ENCODE peak calls at places on chromosome 17, in six cellular contexts. One of them, this sample, is unnamed.

GRCh38 chr17:75135452-75135851 is 3.9 kb upstream of the NT5C start:
- DNase-seq in right lobe of liver: no peak
- DNase-seq in Calu3: no peak
- DNase-seq in WERI-Rb-1: no peak
- DNase-seq in astrocyte of the spinal cord: no peak
- DNase-seq in IMR-90: no peak
- DNase-seq in this sample: peak; percentile 47

GRCh38 chr17:27494192-27495091 is 38.2 kb downstream of the KSR1 start:
- DNase-seq in right lobe of liver: peak; percentile 89
- DNase-seq in Calu3: peak; percentile 76
- DNase-seq in WERI-Rb-1: peak; percentile 76
- DNase-seq in astrocyte of the spinal cord: peak; percentile 55
- DNase-seq in IMR-90: peak; percentile 42
- DNase-seq in this sample: no peak

GRCh38 chr17:40841246-40841645 is 18.8 kb upstream of the KRT10 start:
- DNase-seq in right lobe of liver: no peak
- DNase-seq in Calu3: no peak
- DNase-seq in WERI-Rb-1: no peak
- DNase-seq in astrocyte of the spinal cord: no peak
- DNase-seq in IMR-90: no peak
- DNase-seq in this sample: no peak

GRCh38 chr17:73954981-73955380 is 248.5 kb upstream of the RPL38 start:
- DNase-seq in right lobe of liver: no peak
- DNase-seq in Calu3: no peak
- DNase-seq in WERI-Rb-1: no peak
- DNase-seq in astrocyte of the spinal cord: no peak
- DNase-seq in IMR-90: no peak
- DNase-seq in this sample: no peak

GRCh38 chr17:69525920-69526841 is 111.7 kb downstream of the MAP2K6 start:
- DNase-seq in right lobe of liver: no peak
- DNase-seq in Calu3: peak; percentile 28
- DNase-seq in WERI-Rb-1: peak; percentile 66
- DNase-seq in astrocyte of the spinal cord: peak; percentile 78
- DNase-seq in IMR-90: peak; percentile 71
- DNase-seq in this sample: no peak

GRCh38 chr17:19447085-19447583 is 36.1 kb downstream of the RNF112 start:
- DNase-seq in right lobe of liver: no peak
- DNase-seq in Calu3: peak; percentile 69
- DNase-seq in WERI-Rb-1: peak; percentile 73
- DNase-seq in astrocyte of the spinal cord: peak; percentile 77
- DNase-seq in IMR-90: peak; percentile 70
- DNase-seq in this sample: no peak

GRCh38 chr17:28398280-28398981 is 7.6 kb downstream of the SLC46A1 start:
- DNase-seq in right lobe of liver: no peak
- DNase-seq in Calu3: no peak
- DNase-seq in WERI-Rb-1: no peak
- DNase-seq in astrocyte of the spinal cord: no peak
- DNase-seq in IMR-90: peak; percentile 11
- DNase-seq in this sample: peak; percentile 54

GRCh38 chr17:3845361-3845753 is 689 bp downstream of the NCBP3 start:
- DNase-seq in right lobe of liver: no peak
- DNase-seq in Calu3: no peak
- DNase-seq in WERI-Rb-1: no peak
- DNase-seq in astrocyte of the spinal cord: peak; percentile 13
- DNase-seq in IMR-90: no peak
- DNase-seq in this sample: no peak

GRCh38 chr17:69743091-69743490 is 328.6 kb downstream of the MAP2K6 start:
- DNase-seq in right lobe of liver: no peak
- DNase-seq in Calu3: no peak
- DNase-seq in WERI-Rb-1: no peak
- DNase-seq in astrocyte of the spinal cord: peak; percentile 36
- DNase-seq in IMR-90: peak; percentile 41
- DNase-seq in this sample: no peak

GRCh38 chr17:58007781-58008706 is 998 bp upstream of the SRSF1 start:
- DNase-seq in right lobe of liver: no peak
- DNase-seq in Calu3: no peak
- DNase-seq in WERI-Rb-1: no peak
- DNase-seq in astrocyte of the spinal cord: no peak
- DNase-seq in IMR-90: no peak
- DNase-seq in this sample: no peak

GRCh38 chr17:63853260-63853659 is 10.8 kb upstream of the SMARCD2 start:
- DNase-seq in right lobe of liver: no peak
- DNase-seq in Calu3: no peak
- DNase-seq in WERI-Rb-1: no peak
- DNase-seq in astrocyte of the spinal cord: no peak
- DNase-seq in IMR-90: no peak
- DNase-seq in this sample: no peak

GRCh38 chr17:73311781-73312641 is at the start of gene CDC42EP4:
- DNase-seq in right lobe of liver: peak; percentile 98
- DNase-seq in Calu3: peak; percentile 97
- DNase-seq in WERI-Rb-1: peak; percentile 99
- DNase-seq in astrocyte of the spinal cord: peak; percentile 96
- DNase-seq in IMR-90: peak; percentile 91
- DNase-seq in this sample: peak; percentile 98

GRCh38 chr17:68514809-68515208 is 2.6 kb downstream of the PRKAR1A start:
- DNase-seq in right lobe of liver: no peak
- DNase-seq in Calu3: no peak
- DNase-seq in WERI-Rb-1: no peak
- DNase-seq in astrocyte of the spinal cord: peak; percentile 62
- DNase-seq in IMR-90: peak; percentile 63
- DNase-seq in this sample: no peak

GRCh38 chr17:7354262-7354781 is 634 bp upstream of the TMEM95 start:
- DNase-seq in right lobe of liver: no peak
- DNase-seq in Calu3: no peak
- DNase-seq in WERI-Rb-1: no peak
- DNase-seq in astrocyte of the spinal cord: peak; percentile 48
- DNase-seq in IMR-90: peak; percentile 80
- DNase-seq in this sample: no peak

GRCh38 chr17:19368119-19368660 is 5.7 kb upstream of the B9D1 start:
- DNase-seq in right lobe of liver: no peak
- DNase-seq in Calu3: no peak
- DNase-seq in WERI-Rb-1: no peak
- DNase-seq in astrocyte of the spinal cord: peak; percentile 13
- DNase-seq in IMR-90: peak; percentile 37
- DNase-seq in this sample: peak; percentile 25

GRCh38 chr17:46979023-46979870 is at the start of gene RPRML:
- DNase-seq in right lobe of liver: peak; percentile 38
- DNase-seq in Calu3: peak; percentile 59
- DNase-seq in WERI-Rb-1: peak; percentile 78
- DNase-seq in astrocyte of the spinal cord: no peak
- DNase-seq in IMR-90: no peak
- DNase-seq in this sample: no peak

GRCh38 chr17:68170246-68170645 is 77.6 kb upstream of the AMZ2 start:
- DNase-seq in right lobe of liver: no peak
- DNase-seq in Calu3: no peak
- DNase-seq in WERI-Rb-1: no peak
- DNase-seq in astrocyte of the spinal cord: no peak
- DNase-seq in IMR-90: no peak
- DNase-seq in this sample: no peak

GRCh38 chr17:2094891-2095535 is 40.1 kb downstream of the HIC1 start:
- DNase-seq in right lobe of liver: peak; percentile 84
- DNase-seq in Calu3: no peak
- DNase-seq in WERI-Rb-1: peak; percentile 44
- DNase-seq in astrocyte of the spinal cord: peak; percentile 84
- DNase-seq in IMR-90: peak; percentile 75
- DNase-seq in this sample: peak; percentile 64

GRCh38 chr17:13419676-13420075 is 182.1 kb downstream of the HS3ST3A1 start:
- DNase-seq in right lobe of liver: no peak
- DNase-seq in Calu3: no peak
- DNase-seq in WERI-Rb-1: no peak
- DNase-seq in astrocyte of the spinal cord: no peak
- DNase-seq in IMR-90: no peak
- DNase-seq in this sample: no peak

GRCh38 chr17:81440511-81441244 is 45.4 kb downstream of the BAHCC1 start:
- DNase-seq in right lobe of liver: no peak
- DNase-seq in Calu3: peak; percentile 76
- DNase-seq in WERI-Rb-1: peak; percentile 90
- DNase-seq in astrocyte of the spinal cord: no peak
- DNase-seq in IMR-90: no peak
- DNase-seq in this sample: no peak

GRCh38 chr17:50514388-50514787 is 6.1 kb downstream of the MYCBPAP start:
- DNase-seq in right lobe of liver: no peak
- DNase-seq in Calu3: no peak
- DNase-seq in WERI-Rb-1: no peak
- DNase-seq in astrocyte of the spinal cord: no peak
- DNase-seq in IMR-90: no peak
- DNase-seq in this sample: peak; percentile 25

GRCh38 chr17:67059372-67059771 is 15.0 kb downstream of the CACNG1 start:
- DNase-seq in right lobe of liver: no peak
- DNase-seq in Calu3: no peak
- DNase-seq in WERI-Rb-1: no peak
- DNase-seq in astrocyte of the spinal cord: no peak
- DNase-seq in IMR-90: no peak
- DNase-seq in this sample: no peak

GRCh38 chr17:2023692-2024571 is 1.2 kb downstream of the RTN4RL1 start:
- DNase-seq in right lobe of liver: peak; percentile 61
- DNase-seq in Calu3: peak; percentile 16
- DNase-seq in WERI-Rb-1: peak; percentile 95
- DNase-seq in astrocyte of the spinal cord: peak; percentile 25
- DNase-seq in IMR-90: peak; percentile 41
- DNase-seq in this sample: no peak

GRCh38 chr17:37650419-37651003 is 7.3 kb upstream of the DDX52 start:
- DNase-seq in right lobe of liver: no peak
- DNase-seq in Calu3: peak; percentile 80
- DNase-seq in WERI-Rb-1: peak; percentile 56
- DNase-seq in astrocyte of the spinal cord: peak; percentile 53
- DNase-seq in IMR-90: peak; percentile 59
- DNase-seq in this sample: no peak

GRCh38 chr17:80187493-80187892 is 17.7 kb downstream of the CARD14 start:
- DNase-seq in right lobe of liver: peak; percentile 64
- DNase-seq in Calu3: peak; percentile 53
- DNase-seq in WERI-Rb-1: no peak
- DNase-seq in astrocyte of the spinal cord: no peak
- DNase-seq in IMR-90: no peak
- DNase-seq in this sample: no peak

GRCh38 chr17:33864758-33865229 is 390.3 kb upstream of the CCL2 start:
- DNase-seq in right lobe of liver: no peak
- DNase-seq in Calu3: no peak
- DNase-seq in WERI-Rb-1: no peak
- DNase-seq in astrocyte of the spinal cord: no peak
- DNase-seq in IMR-90: no peak
- DNase-seq in this sample: no peak

GRCh38 chr17:27323538-27324212 is 29.8 kb downstream of the WSB1 start:
- DNase-seq in right lobe of liver: peak; percentile 49
- DNase-seq in Calu3: peak; percentile 69
- DNase-seq in WERI-Rb-1: no peak
- DNase-seq in astrocyte of the spinal cord: no peak
- DNase-seq in IMR-90: peak; percentile 16
- DNase-seq in this sample: no peak

GRCh38 chr17:29633886-29634285 is 11.2 kb upstream of the CORO6 start:
- DNase-seq in right lobe of liver: no peak
- DNase-seq in Calu3: no peak
- DNase-seq in WERI-Rb-1: no peak
- DNase-seq in astrocyte of the spinal cord: no peak
- DNase-seq in IMR-90: no peak
- DNase-seq in this sample: no peak

GRCh38 chr17:63694974-63695773 is 4.8 kb downstream of the LIMD2 start:
- DNase-seq in right lobe of liver: no peak
- DNase-seq in Calu3: no peak
- DNase-seq in WERI-Rb-1: no peak
- DNase-seq in astrocyte of the spinal cord: no peak
- DNase-seq in IMR-90: no peak
- DNase-seq in this sample: no peak

GRCh38 chr17:77548967-77549366 is 408.2 kb downstream of the SEC14L1 start:
- DNase-seq in right lobe of liver: no peak
- DNase-seq in Calu3: no peak
- DNase-seq in WERI-Rb-1: no peak
- DNase-seq in astrocyte of the spinal cord: no peak
- DNase-seq in IMR-90: no peak
- DNase-seq in this sample: no peak
- TF ChIP-seq CTCF in right lobe of liver: no peak
- TF ChIP-seq CTCF in Calu3: no peak
- TF ChIP-seq CTCF in WERI-Rb-1: no peak
- TF ChIP-seq CTCF in astrocyte of the spinal cord: no peak
- TF ChIP-seq CTCF in IMR-90: no peak
- TF ChIP-seq CTCF in this sample: no peak

DNA sequence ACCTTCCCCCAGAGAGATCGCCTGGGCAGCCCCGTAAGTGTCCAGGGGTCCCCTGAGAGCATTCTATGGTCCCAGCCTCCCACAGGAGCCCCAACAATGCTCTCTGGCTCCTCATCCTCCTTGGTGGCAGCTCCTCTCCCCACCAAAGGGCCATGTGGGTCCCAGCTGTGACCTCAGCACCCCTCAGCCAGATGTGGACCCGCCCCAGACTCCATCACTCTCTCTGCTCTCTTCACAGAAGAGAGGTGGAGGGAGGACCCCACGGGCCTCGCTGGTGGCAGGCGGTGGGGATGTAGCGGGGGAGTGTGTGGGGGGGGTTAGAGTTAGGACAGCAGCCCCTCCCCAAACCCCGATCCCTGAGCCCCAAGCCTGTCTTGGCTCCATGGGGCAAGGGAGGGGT is 41.0 kb downstream of the SOCS3 start:
- DNase-seq in right lobe of liver: no peak
- DNase-seq in Calu3: no peak
- DNase-seq in WERI-Rb-1: no peak
- DNase-seq in astrocyte of the spinal cord: no peak
- DNase-seq in IMR-90: no peak
- DNase-seq in this sample: no peak
- TF ChIP-seq CTCF in right lobe of liver: no peak
- TF ChIP-seq CTCF in Calu3: no peak
- TF ChIP-seq CTCF in WERI-Rb-1: no peak
- TF ChIP-seq CTCF in astrocyte of the spinal cord: no peak
- TF ChIP-seq CTCF in IMR-90: no peak
- TF ChIP-seq CTCF in this sample: no peak

GRCh38 chr17:43211480-43212402 is at the start of gene TMEM106A:
- DNase-seq in right lobe of liver: peak; percentile 82
- DNase-seq in Calu3: no peak
- DNase-seq in WERI-Rb-1: no peak
- DNase-seq in astrocyte of the spinal cord: peak; percentile 89
- DNase-seq in IMR-90: peak; percentile 85
- DNase-seq in this sample: peak; percentile 88
- TF ChIP-seq CTCF in right lobe of liver: peak; percentile 23
- TF ChIP-seq CTCF in Calu3: no peak
- TF ChIP-seq CTCF in WERI-Rb-1: no peak
- TF ChIP-seq CTCF in astrocyte of the spinal cord: peak; percentile 38
- TF ChIP-seq CTCF in IMR-90: peak; percentile 30
- TF ChIP-seq CTCF in this sample: peak; percentile 75

DNA sequence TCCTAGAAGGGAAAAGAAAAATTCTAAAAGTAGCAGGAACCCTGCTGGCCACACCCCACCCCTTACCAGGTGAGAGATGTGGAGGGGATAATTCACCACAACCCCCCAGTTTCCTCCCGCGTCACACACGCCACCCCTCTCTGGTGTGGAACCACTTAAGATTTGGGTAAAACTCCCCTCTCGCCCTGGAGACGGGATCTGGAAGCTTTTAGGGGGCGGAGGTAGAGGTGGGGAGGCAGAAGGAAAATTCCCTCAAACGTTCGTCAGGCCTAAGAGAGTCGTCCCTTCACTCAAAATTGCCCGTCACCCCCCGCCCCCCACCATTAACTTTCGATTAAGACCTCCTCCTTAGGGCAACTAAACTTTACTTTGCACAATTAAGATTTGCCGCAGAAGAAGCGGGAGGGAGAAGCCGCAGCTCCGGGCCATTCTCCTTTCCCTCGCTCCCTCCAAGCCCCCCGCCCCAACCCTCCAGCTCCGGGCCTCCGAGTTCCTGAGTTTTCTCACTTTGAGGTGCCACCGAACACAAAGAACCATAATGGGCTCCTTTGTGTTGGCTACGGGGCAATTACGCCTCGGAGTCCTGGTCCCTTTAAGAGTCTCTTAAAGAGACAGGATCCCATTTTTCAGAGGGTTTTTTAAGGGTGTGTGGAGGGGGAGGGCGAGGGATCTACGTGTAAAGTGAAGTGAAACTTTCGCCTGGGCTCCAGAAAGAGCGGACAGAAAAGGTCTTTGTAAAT is 1.0 kb upstream of the FZD2 start:
- DNase-seq in right lobe of liver: no peak
- DNase-seq in Calu3: peak; percentile 54
- DNase-seq in WERI-Rb-1: peak; percentile 37
- DNase-seq in astrocyte of the spinal cord: peak; percentile 75
- DNase-seq in IMR-90: peak; percentile 63
- DNase-seq in this sample: no peak
- TF ChIP-seq CTCF in right lobe of liver: no peak
- TF ChIP-seq CTCF in Calu3: no peak
- TF ChIP-seq CTCF in WERI-Rb-1: no peak
- TF ChIP-seq CTCF in astrocyte of the spinal cord: no peak
- TF ChIP-seq CTCF in IMR-90: no peak
- TF ChIP-seq CTCF in this sample: peak; percentile 10